ENCODE peak calls at places on chromosomes 1 and 21, in ten cellular contexts. R, K, Q, X, G, P, D, B, F and U are unnamed samples.

GRCh38 chr1:77347646-77348045 is 65.8 kb downstream of the AK5 start:
- DNase-seq in X (no peak), R (no peak), P (peak; percentile 64), Q (peak; percentile 89), G (no peak), D (no peak), B (peak; percentile 68), K (peak; percentile 21), F (peak; percentile 90), U (peak; percentile 69)

GRCh38 chr1:26772687-26773086 is 15.1 kb upstream of the PIGV start:
- DNase-seq in B (peak; percentile 61), R (no peak), P (peak; percentile 28), X (no peak), K (no peak), Q (peak; percentile 99), D (no peak), G (no peak), F (peak; percentile 86), U (no peak)

GRCh38 chr1:37306461-37306860 is 167.9 kb upstream of the ZC3H12A start:
- DNase-seq in D (no peak), R (no peak), K (no peak), Q (no peak), B (no peak), F (no peak), X (no peak), G (no peak), P (no peak), U (no peak)

GRCh38 chr1:66637146-66637545 is 103.2 kb downstream of the SGIP1 start:
- DNase-seq in P (no peak), G (no peak), B (no peak), K (no peak), D (no peak), R (no peak), F (no peak), Q (no peak), X (no peak), U (no peak)

GRCh38 chr1:10960954-10961833 is 51.3 kb upstream of the TARDBP start:
- DNase-seq in F (peak; percentile 68), P (peak; percentile 84), B (peak; percentile 28), Q (peak; percentile 56), G (peak; percentile 70), R (peak; percentile 94), D (peak; percentile 82), X (peak; percentile 79), K (peak; percentile 98), U (no peak)

GRCh38 chr1:20603473-20604464 is 14.9 kb downstream of the CDA start:
- DNase-seq in Q (peak; percentile 96), K (no peak), D (no peak), R (no peak), P (no peak), G (no peak), F (peak; percentile 92), B (no peak), X (no peak), U (peak; percentile 90)

GRCh38 chr21:42297372-42297771 is 17.8 kb downstream of the TFF3 start:
- DNase-seq in K (no peak), B (no peak), P (no peak), Q (no peak), D (no peak), X (no peak), F (no peak), G (no peak), R (no peak), U (no peak)

GRCh38 chr1:53376041-53376461 is 48.2 kb upstream of the LRP8 start:
- DNase-seq in R (peak; percentile 73), X (peak; percentile 11), F (no peak), Q (no peak), D (no peak), K (peak; percentile 38), P (no peak), G (no peak), B (no peak), U (no peak)

GRCh38 chr1:32898056-32898455 is 3.1 kb downstream of the TMEM54 start:
- DNase-seq in Q (no peak), F (no peak), B (no peak), D (no peak), K (no peak), R (no peak), G (no peak), X (no peak), P (no peak), U (no peak)

GRCh38 chr1:232553809-232554208 is 76.1 kb downstream of the SIPA1L2 start:
- DNase-seq in D (no peak), B (no peak), G (no peak), F (peak; percentile 53), K (no peak), R (no peak), X (no peak), P (no peak), Q (peak; percentile 68), U (no peak)

GRCh38 chr1:162072770-162073169 is 3.3 kb downstream of the NOS1AP start:
- DNase-seq in P (no peak), B (no peak), X (no peak), G (no peak), F (no peak), R (no peak), Q (no peak), D (no peak), K (no peak), U (no peak)

DNA sequence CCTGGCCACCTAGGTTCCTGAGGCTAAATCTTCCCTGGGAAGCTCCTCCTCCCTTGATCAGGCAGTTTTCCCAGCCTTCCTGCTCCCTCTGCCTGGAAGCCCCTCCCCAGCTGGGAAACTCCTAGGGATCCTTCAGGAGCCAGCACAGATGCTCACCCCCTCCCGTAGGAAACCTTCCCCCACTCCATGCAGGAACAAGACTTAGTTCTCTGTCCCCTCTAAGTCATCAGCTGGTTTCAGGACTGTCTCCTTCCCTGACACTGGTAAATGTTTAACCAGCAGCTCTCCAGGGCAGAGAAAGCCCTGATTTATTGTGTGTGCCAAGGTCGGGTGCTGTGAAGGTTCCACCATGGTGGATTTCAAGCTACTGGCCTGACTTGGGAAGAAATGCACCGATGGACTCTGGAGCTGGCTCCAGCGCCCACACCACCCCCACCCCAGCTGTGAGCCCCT is 25.0 kb downstream of the TTC39A start:
- DNase-seq in R (no peak), F (no peak), G (no peak), D (no peak), Q (no peak), P (peak; percentile 20), B (no peak), X (no peak), K (no peak), U (no peak)
- H3K27ac ChIP-seq in R (no peak overlapping the region), F (no peak overlapping the region), G (no peak overlapping the region), D (no peak overlapping the region), Q (no peak overlapping the region), P (peak overlapping the region; percentile 81), B (peak overlapping the region; percentile 44), X (no peak overlapping the region), K (no peak overlapping the region), U (no peak overlapping the region)

GRCh38 chr1:243375596-243375995 is 119.8 kb downstream of the SDCCAG8 start:
- DNase-seq in Q (no peak), F (no peak), K (no peak), B (no peak), R (no peak), G (no peak), P (no peak), D (no peak), X (no peak), U (no peak)

GRCh38 chr1:243378666-243379065 is 122.8 kb downstream of the SDCCAG8 start:
- DNase-seq in D (no peak), F (no peak), Q (no peak), X (no peak), R (no peak), G (no peak), K (no peak), P (no peak), B (no peak), U (no peak)

GRCh38 chr1:243374412-243374811 is 118.6 kb downstream of the SDCCAG8 start:
- DNase-seq in X (no peak), D (no peak), B (no peak), G (no peak), Q (no peak), P (no peak), R (no peak), F (no peak), K (no peak), U (no peak)
- H3K27ac ChIP-seq in X (no peak overlapping the region), D (no peak overlapping the region), B (no peak overlapping the region), G (no peak overlapping the region), Q (no peak overlapping the region), P (no peak overlapping the region), R (no peak overlapping the region), F (no peak overlapping the region), K (no peak overlapping the region), U (no peak overlapping the region)

GRCh38 chr1:61132176-61133047 is 50.1 kb downstream of the NFIA start:
- DNase-seq in G (no peak), X (no peak), Q (peak; percentile 5), B (no peak), R (no peak), P (no peak), K (no peak), F (peak; percentile 44), D (no peak), U (no peak)
- H3K27ac ChIP-seq in G (peak overlapping the region; percentile 4), X (peak overlapping the region; percentile 66), Q (peak overlapping the region; percentile 37), B (peak overlapping the region; percentile 55), R (peak overlapping the region; percentile 41), P (peak overlapping the region; percentile 67), K (no peak overlapping the region), F (peak overlapping the region; percentile 65), D (no peak overlapping the region), U (peak overlapping the region; percentile 92)

DNA sequence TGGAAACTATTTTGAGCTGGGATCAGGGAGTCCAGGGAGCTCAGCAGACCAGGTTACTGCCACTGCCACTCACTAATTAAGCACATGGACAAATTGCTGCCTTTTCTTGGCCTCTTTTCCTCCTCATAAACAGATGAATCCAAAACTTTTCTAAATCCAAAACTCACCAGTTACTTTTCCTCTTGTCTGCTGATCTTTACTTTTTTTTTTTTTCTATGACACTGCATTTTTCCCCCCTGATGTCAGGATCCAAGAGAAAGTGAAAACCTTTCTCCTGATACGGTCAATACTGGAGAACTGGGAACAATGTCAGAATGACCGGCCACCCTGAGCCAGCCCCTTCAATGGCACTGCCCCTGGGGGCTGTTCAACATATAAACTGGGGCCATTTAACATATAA is 405.7 kb downstream of the DUSP10 start:
- DNase-seq in G (no peak), F (no peak), R (no peak), D (no peak), Q (peak; percentile 61), X (no peak), K (no peak), P (no peak), B (no peak), U (no peak)
- H3K27ac ChIP-seq in G (no peak overlapping the region), F (peak overlapping the region; percentile 29), R (peak overlapping the region; percentile 55), D (no peak overlapping the region), Q (peak overlapping the region; percentile 85), X (peak overlapping the region; percentile 73), K (no peak overlapping the region), P (peak overlapping the region; percentile 38), B (no peak overlapping the region), U (no peak overlapping the region)

DNA sequence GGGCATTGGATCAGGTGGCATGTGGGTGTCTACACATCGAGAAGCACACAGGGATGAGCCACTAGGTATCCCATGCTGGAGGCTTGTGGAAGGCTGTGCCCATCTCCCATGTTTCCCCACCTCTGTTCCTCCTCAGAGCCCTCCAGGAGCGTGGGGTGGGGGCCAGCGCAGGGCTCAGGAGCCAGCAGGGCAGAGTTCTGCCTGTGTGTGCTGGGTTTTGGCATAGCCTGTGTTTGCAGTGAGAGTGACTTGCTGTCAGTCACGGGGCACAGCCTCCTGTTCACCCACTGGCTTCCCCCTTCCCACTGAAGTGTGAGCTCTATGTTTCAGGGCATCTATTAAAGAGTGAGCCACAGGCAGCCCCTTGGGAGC is 10.4 kb downstream of the IBA57 start:
- DNase-seq in K (no peak), X (no peak), Q (no peak), R (peak; percentile 50), D (no peak), P (no peak), G (no peak), F (no peak), B (no peak), U (no peak)
- H3K27ac ChIP-seq in K (no peak overlapping the region), X (no peak overlapping the region), Q (no peak overlapping the region), R (peak overlapping the region; percentile 24), D (no peak overlapping the region), P (no peak overlapping the region), G (no peak overlapping the region), F (no peak overlapping the region), B (no peak overlapping the region), U (no peak overlapping the region)